ENCODE peak calls at places on chromosome 21, in six cellular contexts. R, V, N, Q, T and X are unnamed samples.

GRCh38 chr21:38500073-38500472 is 1.8 kb upstream of the ERG start:
- DNase-seq in R (no peak), V (no peak), N (no peak), Q (no peak), T (no peak), X (no peak)

GRCh38 chr21:41917531-41917930 is 36.3 kb downstream of the C2CD2 start:
- DNase-seq in R (no peak), V (no peak), N (no peak), Q (no peak), T (no peak), X (no peak)

GRCh38 chr21:36629061-36629460 is 69.9 kb upstream of the SIM2 start:
- DNase-seq in R (no peak), V (no peak), N (no peak), Q (no peak), T (no peak), X (no peak)

GRCh38 chr21:44084496-44085241 is 22.5 kb upstream of the PWP2 start:
- DNase-seq in R (no peak), V (no peak), N (no peak), Q (no peak), T (no peak), X (no peak)

GRCh38 chr21:42153046-42153685 is 65.8 kb upstream of the ABCG1 start:
- DNase-seq in R (no peak), V (no peak), N (peak; percentile 33), Q (no peak), T (no peak), X (no peak)

GRCh38 chr21:45153358-45154318 is 79.3 kb downstream of the ADARB1 start:
- DNase-seq in R (peak; percentile 59), V (peak; percentile 65), N (peak; percentile 35), Q (peak; percentile 23), T (peak; percentile 41), X (no peak)

GRCh38 chr21:36640260-36641244 is 58.4 kb upstream of the SIM2 start:
- DNase-seq in R (peak; percentile 18), V (no peak), N (no peak), Q (no peak), T (peak; percentile 46), X (no peak)

GRCh38 chr21:45547211-45547900 is 5.1 kb upstream of the SLC19A1 start:
- DNase-seq in R (no peak), V (no peak), N (peak; percentile 11), Q (no peak), T (no peak), X (no peak)

GRCh38 chr21:16509466-16509865 is 779.7 kb downstream of the USP25 start:
- DNase-seq in R (peak; percentile 16), V (no peak), N (no peak), Q (no peak), T (peak; percentile 74), X (no peak)

GRCh38 chr21:42040411-42041180 is 30.4 kb upstream of the ZBTB21 start:
- DNase-seq in R (peak; percentile 99), V (peak; percentile 100), N (no peak), Q (no peak), T (peak; percentile 99), X (no peak)

GRCh38 chr21:42527489-42528158 is 14.0 kb downstream of the SLC37A1 start:
- DNase-seq in R (peak; percentile 23), V (no peak), N (peak; percentile 36), Q (no peak), T (no peak), X (no peak)

GRCh38 chr21:43675871-43676270 is 16.5 kb downstream of the RRP1B start:
- DNase-seq in R (no peak), V (no peak), N (no peak), Q (no peak), T (no peak), X (no peak)

GRCh38 chr21:43889055-43889454 is 24.0 kb downstream of the AGPAT3 start:
- DNase-seq in R (no peak), V (no peak), N (no peak), Q (no peak), T (no peak), X (no peak)

GRCh38 chr21:18384771-18385170 is 18.8 kb downstream of the TMPRSS15 start:
- DNase-seq in R (peak; percentile 60), V (peak; percentile 6), N (no peak), Q (no peak), T (peak; percentile 2), X (no peak)

GRCh38 chr21:21232320-21232719 is 234.1 kb downstream of the NCAM2 start:
- DNase-seq in R (peak; percentile 88), V (peak; percentile 72), N (no peak), Q (no peak), T (peak; percentile 77), X (peak; percentile 4)
- TF ChIP-seq CTCF in R (peak; percentile 74), V (peak; percentile 42), N (peak; percentile 65), Q (no peak), T (peak; percentile 59), X (peak; percentile 32)

GRCh38 chr21:14583629-14584251 is 37.6 kb upstream of the SAMSN1 start:
- DNase-seq in R (peak; percentile 40), V (no peak), N (no peak), Q (no peak), T (no peak), X (no peak)

GRCh38 chr21:14589855-14590563 is 43.9 kb upstream of the SAMSN1 start:
- DNase-seq in R (no peak), V (no peak), N (no peak), Q (no peak), T (no peak), X (no peak)

GRCh38 chr21:14584357-14585095 is 38.4 kb upstream of the SAMSN1 start:
- DNase-seq in R (no peak), V (no peak), N (no peak), Q (no peak), T (no peak), X (no peak)

GRCh38 chr21:14585122-14585521 is 39.0 kb upstream of the SAMSN1 start:
- DNase-seq in R (no peak), V (no peak), N (no peak), Q (no peak), T (no peak), X (no peak)

GRCh38 chr21:14587266-14587665 is 41.2 kb upstream of the SAMSN1 start:
- DNase-seq in R (no peak), V (no peak), N (no peak), Q (no peak), T (no peak), X (no peak)
- TF ChIP-seq CTCF in R (no peak), V (no peak), N (no peak), Q (no peak), T (no peak), X (no peak)

GRCh38 chr21:40829791-40830190 is 17.2 kb downstream of the DSCAM start:
- DNase-seq in R (no peak), V (no peak), N (no peak), Q (no peak), T (no peak), X (no peak)

GRCh38 chr21:40832316-40832715 is 14.6 kb downstream of the DSCAM start:
- DNase-seq in R (no peak), V (no peak), N (no peak), Q (no peak), T (no peak), X (no peak)

GRCh38 chr21:40827509-40827908 is 19.4 kb downstream of the DSCAM start:
- DNase-seq in R (no peak), V (no peak), N (no peak), Q (no peak), T (no peak), X (no peak)

GRCh38 chr21:40829308-40829707 is 17.6 kb downstream of the DSCAM start:
- DNase-seq in R (no peak), V (no peak), N (no peak), Q (no peak), T (no peak), X (no peak)

GRCh38 chr21:40830836-40831235 is 16.1 kb downstream of the DSCAM start:
- DNase-seq in R (no peak), V (no peak), N (no peak), Q (no peak), T (no peak), X (no peak)
- TF ChIP-seq CTCF in R (no peak), V (no peak), N (no peak), Q (no peak), T (no peak), X (no peak)

DNA sequence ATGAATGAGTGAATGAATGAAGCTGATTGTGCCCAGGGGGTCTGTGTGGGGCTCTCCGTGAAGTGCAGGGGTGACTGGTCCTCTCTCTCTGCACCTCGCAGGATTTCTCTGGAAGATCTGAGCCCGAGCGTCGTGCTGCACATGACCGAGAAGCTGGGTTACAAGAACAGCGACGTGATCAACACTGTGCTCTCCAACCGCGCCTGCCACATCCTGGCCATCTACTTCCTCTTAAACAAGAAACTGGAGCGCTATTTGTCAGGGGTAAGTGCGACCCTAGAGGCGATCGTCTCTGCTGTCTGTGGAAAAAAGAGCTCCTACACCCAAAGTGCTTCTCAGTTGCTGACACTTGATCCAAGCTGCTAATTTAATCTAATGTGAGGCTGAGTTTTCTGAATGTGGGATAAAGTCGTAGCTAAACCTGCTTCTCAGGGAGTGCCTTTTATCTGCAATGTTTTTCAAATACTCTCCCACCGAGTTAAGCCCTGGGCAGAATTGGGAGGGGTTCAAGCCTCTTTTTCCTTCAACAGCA is 101.7 kb downstream of the HUNK start:
- DNase-seq in R (no peak), V (no peak), N (no peak), Q (no peak), T (no peak), X (no peak)
- TF ChIP-seq CTCF in R (no peak), V (no peak), N (no peak), Q (no peak), T (no peak), X (no peak)

GRCh38 chr21:30434033-30434631 is 4.1 kb downstream of the KRTAP13-4 start:
- DNase-seq in R (peak; percentile 51), V (peak; percentile 41), N (no peak), Q (peak; percentile 61), T (peak; percentile 0), X (peak; percentile 30)
- TF ChIP-seq CTCF in R (peak; percentile 77), V (peak; percentile 52), N (peak; percentile 49), Q (peak; percentile 70), T (peak; percentile 30), X (peak; percentile 45)

GRCh38 chr21:26845066-26845749 is at the start of gene ADAMTS1:
- DNase-seq in R (peak; percentile 92), V (peak; percentile 91), N (peak; percentile 82), Q (peak; percentile 91), T (peak; percentile 96), X (peak; percentile 93)
- TF ChIP-seq CTCF in R (peak; percentile 46), V (no peak), N (peak; percentile 22), Q (peak; percentile 55), T (peak; percentile 20), X (no peak)

GRCh38 chr21:33308586-33309490 is 15.9 kb upstream of the IFNAR1 start:
- DNase-seq in R (peak; percentile 69), V (no peak), N (no peak), Q (peak; percentile 33), T (peak; percentile 35), X (no peak)
- TF ChIP-seq CTCF in R (peak; percentile 39), V (no peak), N (no peak), Q (no peak), T (no peak), X (no peak)

GRCh38 chr21:34722684-34723300 is 54.0 kb downstream of the CLIC6 start:
- DNase-seq in R (no peak), V (no peak), N (no peak), Q (peak; percentile 78), T (no peak), X (peak; percentile 37)
- TF ChIP-seq CTCF in R (peak; percentile 62), V (peak; percentile 46), N (peak; percentile 43), Q (peak; percentile 93), T (peak; percentile 41), X (peak; percentile 62)